ENCODE peak calls at places on chromosomes 13 and 19, in four cellular contexts. Z is dermis blood vessel endothelial cell, V is pancreas, L is ovary. N is an unnamed sample.

GRCh38 chr19:31356587-31357314 is 7.5 kb upstream of the TSHZ3 start:
- DNase-seq in L (no peak), V (no peak), Z (no peak), N (no peak)

GRCh38 chr19:30358319-30358718 is 13.9 kb upstream of the ZNF536 start:
- DNase-seq in V (no peak), Z (no peak), L (no peak), N (no peak)

GRCh38 chr13:59856281-59856810 is 307.4 kb downstream of the DIAPH3 start:
- DNase-seq in L (no peak), Z (peak), V (no peak), N (no peak)

GRCh38 chr19:49114630-49115363 is 627 bp downstream of the LIN7B start:
- DNase-seq in L (peak), Z (peak), V (peak), N (peak)

GRCh38 chr19:58274771-58275199 is 4.0 kb upstream of the ZNF8 start:
- DNase-seq in L (no peak), Z (peak), V (no peak), N (no peak)

GRCh38 chr19:33953592-33953991 is 156.9 kb downstream of the KCTD15 start:
- DNase-seq in L (no peak), V (no peak), Z (peak), N (no peak)

GRCh38 chr19:5046339-5047039 is 77.6 kb downstream of the KDM4B start:
- DNase-seq in L (no peak), V (peak), Z (no peak), N (peak)

GRCh38 chr19:55777528-55777927 is 8.6 kb downstream of the RFPL4AL1 start:
- DNase-seq in Z (no peak), L (no peak), V (no peak), N (no peak)

GRCh38 chr13:20340759-20341161 is 108.6 kb upstream of the GJB6 start:
- DNase-seq in Z (no peak), L (no peak), V (no peak), N (no peak)

GRCh38 chr13:98239156-98240076 is 62.3 kb upstream of the RNF113B start:
- DNase-seq in Z (no peak), V (no peak), L (no peak), N (no peak)

GRCh38 chr13:41458939-41459753 is 1.8 kb downstream of the RGCC start:
- DNase-seq in V (no peak), Z (peak), L (no peak), N (peak)

GRCh38 chr19:46015080-46015960 is 7.5 kb downstream of the PGLYRP1 start:
- DNase-seq in L (peak), V (peak), Z (peak), N (peak)

GRCh38 chr19:40341601-40342482 is 6.4 kb downstream of the C19orf47 start:
- DNase-seq in Z (no peak), L (no peak), V (no peak), N (no peak)

GRCh38 chr13:28494537-28494860 is 429 bp downstream of the FLT1 start:
- DNase-seq in L (no peak), Z (peak), V (no peak), N (no peak)

GRCh38 chr19:40807147-40808020 is 8.4 kb downstream of the EGLN2 start:
- DNase-seq in V (no peak), Z (peak), L (no peak), N (no peak)

GRCh38 chr13:113598081-113598410 is 13.5 kb downstream of the TFDP1 start:
- DNase-seq in L (peak), Z (no peak), V (no peak), N (no peak)

GRCh38 chr19:31347828-31348314 is 1.4 kb downstream of the TSHZ3 start:
- DNase-seq in L (peak), Z (no peak), V (no peak), N (no peak)